ENCODE peak calls at places on chromosomes 4 and X, in four cellular contexts. C is right lobe of liver, B is mammary epithelial cell, I is cardiac muscle cell. L is an unnamed sample.

GRCh38 chrX:120514236-120514635 is 45.1 kb upstream of the LAMP2 start:
- DNase-seq in C (no peak), I (no peak), B (peak; percentile 19), L (peak; percentile 15)

GRCh38 chrX:276588-277171 is 4.5 kb upstream of the PLCXD1 start:
- DNase-seq in I (no peak), B (peak; percentile 61), C (peak; percentile 62), L (no peak)

GRCh38 chr4:154344686-154345085 is 146.9 kb downstream of the DCHS2 start:
- DNase-seq in I (peak; percentile 5), B (no peak), C (no peak), L (peak; percentile 41)

GRCh38 chr4:165505991-165506779 is 127.4 kb downstream of the CPE start:
- DNase-seq in B (peak; percentile 52), I (no peak), C (no peak), L (no peak)

GRCh38 chr4:47017494-47017893 is 13.9 kb upstream of the GABRB1 start:
- DNase-seq in I (no peak), C (no peak), B (no peak), L (no peak)

GRCh38 chr4:8085491-8086479 is 72.8 kb downstream of the ABLIM2 start:
- DNase-seq in B (no peak), C (peak; percentile 24), I (peak; percentile 30), L (no peak)

GRCh38 chr4:6892190-6892908 is 17.3 kb upstream of the TBC1D14 start:
- DNase-seq in C (peak; percentile 78), B (no peak), I (peak; percentile 60), L (no peak)

GRCh38 chr4:104860227-104861123 is 286.2 kb upstream of the TET2 start:
- DNase-seq in B (peak; percentile 64), C (no peak), I (peak; percentile 82), L (peak; percentile 87)

GRCh38 chr4:129355031-129355430 is 259.1 kb downstream of the C4orf33 start:
- DNase-seq in B (no peak), I (no peak), C (no peak), L (no peak)

GRCh38 chr4:57136281-57136680 is 26.1 kb upstream of the IGFBP7 start:
- DNase-seq in C (no peak), I (no peak), B (peak; percentile 69), L (no peak)

GRCh38 chr4:122450847-122451246 is 5.7 kb downstream of the IL2 start:
- DNase-seq in B (peak; percentile 17), I (peak; percentile 13), C (no peak), L (peak; percentile 19)

GRCh38 chrX:128622296-128622695 is 570.1 kb upstream of the ACTRT1 start:
- DNase-seq in I (no peak), B (no peak), C (no peak), L (no peak)

GRCh38 chrX:98067611-98068010 is 1183.9 kb downstream of the RPA4 start:
- DNase-seq in I (no peak), B (no peak), C (no peak), L (no peak)

GRCh38 chr4:156312261-156312847 is 358.7 kb upstream of the CTSO start:
- DNase-seq in I (no peak), C (no peak), B (peak; percentile 74), L (peak; percentile 2)

GRCh38 chr4:68954126-68954525 is 2.5 kb upstream of the UGT2A3 start:
- DNase-seq in I (no peak), C (no peak), B (no peak), L (no peak)

GRCh38 chr4:183182873-183183725 is 84.0 kb downstream of the WWC2 start:
- DNase-seq in C (no peak), I (peak; percentile 33), B (peak; percentile 83), L (peak; percentile 21)
- H3K4me3 ChIP-seq in C (no peak overlapping the region), I (no peak overlapping the region), B (no peak overlapping the region), L (no peak overlapping the region)

DNA sequence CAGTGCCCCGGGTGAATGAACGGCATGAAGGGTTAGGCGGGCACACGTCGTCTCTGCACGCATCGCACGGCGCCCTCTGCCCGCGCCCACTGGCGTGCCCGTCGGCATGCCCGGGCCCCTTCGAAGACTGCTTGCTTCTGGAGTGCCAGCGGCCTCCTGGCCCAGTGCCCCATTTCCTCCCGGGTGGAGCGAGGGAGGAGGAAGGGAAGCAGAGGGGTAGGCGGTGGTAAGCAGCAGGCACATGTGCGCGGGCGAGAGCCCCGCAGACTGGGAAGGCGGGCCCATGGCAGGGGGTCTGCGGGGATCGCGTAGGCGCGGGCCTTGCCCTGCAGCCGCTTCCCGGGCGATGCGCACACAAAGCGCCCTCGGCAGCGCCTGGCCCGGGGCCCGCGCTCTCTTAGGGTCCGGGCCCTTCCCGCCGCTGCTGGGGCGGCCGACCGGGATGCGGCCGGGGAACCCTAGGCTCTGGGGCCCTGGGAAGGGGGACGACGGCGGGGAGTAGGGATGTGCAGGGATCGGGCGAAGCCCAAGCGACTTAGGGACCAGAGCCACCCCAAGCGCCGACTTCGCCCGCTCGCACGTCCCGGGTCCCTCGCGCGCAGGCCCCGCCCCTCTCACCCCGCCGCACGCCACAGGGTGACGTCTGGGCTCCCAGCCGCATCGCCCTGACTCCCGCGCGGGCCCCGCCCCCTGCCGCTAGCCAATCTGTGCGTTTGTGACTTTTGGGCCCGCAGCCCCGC is 866 bp upstream of the EMD start:
- DNase-seq in C (peak; percentile 70), I (no peak), B (no peak), L (no peak)
- TF ChIP-seq CTCF in C (no peak), I (no peak), B (no peak), L (no peak)

DNA sequence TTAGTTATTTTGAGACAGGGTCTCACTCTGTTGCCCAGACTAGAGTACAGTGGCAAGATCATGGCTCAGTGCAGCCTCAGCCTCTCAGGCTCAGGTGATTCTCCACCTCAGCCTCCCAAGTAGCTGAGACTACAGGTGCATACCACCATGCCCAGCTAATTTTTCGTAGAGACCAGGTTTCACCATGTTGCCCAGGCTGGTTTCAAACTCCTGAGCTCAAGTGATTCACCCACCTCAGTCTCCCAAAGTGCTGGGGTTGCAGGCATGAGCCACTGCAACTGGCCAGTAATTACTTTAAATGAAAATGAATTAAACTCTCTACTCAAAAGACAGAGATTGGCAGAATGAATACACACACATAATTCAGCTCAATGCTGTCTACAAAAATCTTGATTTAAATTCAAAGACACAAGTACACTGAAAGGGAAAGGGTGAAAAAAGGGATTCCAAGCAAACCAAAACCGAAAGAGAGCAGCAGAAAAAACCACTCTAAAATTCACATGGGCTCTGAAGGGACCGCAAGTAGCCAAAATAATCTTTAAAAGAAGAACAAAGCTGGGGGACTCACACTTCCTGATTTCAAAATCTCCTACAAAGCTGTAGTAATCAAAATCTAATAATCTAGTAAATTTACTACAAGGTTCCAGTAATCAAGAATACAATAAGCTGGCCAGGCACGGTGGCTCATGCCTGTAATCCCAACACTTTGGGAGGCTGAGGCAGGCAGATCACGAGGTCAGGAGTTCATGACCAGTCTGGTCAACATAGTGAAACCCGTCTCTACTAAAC is 11.8 kb upstream of the SPON2 start:
- DNase-seq in B (no peak), C (no peak), I (no peak), L (peak; percentile 76)
- H3K4me3 ChIP-seq in B (no peak overlapping the region), C (no peak overlapping the region), I (no peak overlapping the region), L (peak overlapping the region; percentile 50)

GRCh38 chrX:154986826-154987575 is 35.5 kb downstream of the F8 start:
- DNase-seq in B (no peak), C (no peak), I (no peak), L (peak; percentile 5)
- TF ChIP-seq CTCF in B (peak; percentile 35), C (peak; percentile 22), I (no peak), L (no peak)

GRCh38 chrX:148536961-148537360 is 36.5 kb downstream of the AFF2 start:
- DNase-seq in B (no peak), I (no peak), C (no peak), L (no peak)
- H3K4me3 ChIP-seq in B (no peak overlapping the region), I (no peak overlapping the region), C (no peak overlapping the region), L (no peak overlapping the region)

GRCh38 chr4:10623241-10623640 is 61.3 kb downstream of the CLNK start:
- DNase-seq in C (no peak), I (no peak), B (peak; percentile 10), L (no peak)

GRCh38 chr4:10625130-10625529 is 59.4 kb downstream of the CLNK start:
- DNase-seq in B (no peak), C (no peak), I (peak; percentile 10), L (no peak)

GRCh38 chr4:10623862-10624261 is 60.7 kb downstream of the CLNK start:
- DNase-seq in B (no peak), C (no peak), I (no peak), L (no peak)

GRCh38 chr4:10620935-10621488 is 63.6 kb downstream of the CLNK start:
- DNase-seq in I (peak; percentile 37), B (no peak), C (no peak), L (no peak)

GRCh38 chr4:10622728-10623127 is 61.8 kb downstream of the CLNK start:
- DNase-seq in C (no peak), I (no peak), B (no peak), L (peak; percentile 60)
- TF ChIP-seq CTCF in C (peak; percentile 5), I (peak; percentile 58), B (peak; percentile 51), L (peak; percentile 48)

GRCh38 chrX:10327651-10328050 is 170.9 kb downstream of the CLCN4 start:
- DNase-seq in B (no peak), C (no peak), I (no peak), L (no peak)
- H3K4me3 ChIP-seq in B (no peak overlapping the region), C (no peak overlapping the region), I (no peak overlapping the region), L (no peak overlapping the region)

L was measured in GM12865.